ENCODE peak calls at places on chromosome 17, in seven cellular contexts. H is Peyer's patch, C is HCT116, D is IMR-90, F is lower leg skin, X is stomach, Q is heart left ventricle. J is an unnamed sample.
A peak's percentile ranks its signal among the peaks of the same experiment; 100 is the strongest.

GRCh38 chr17:77233635-77234334 is 93.0 kb downstream of the SEC14L1 start:
- DNase-seq in H (no peak), C (no peak), D (peak; percentile 89), F (no peak), X (peak; percentile 55), Q (no peak), J (no peak)

GRCh38 chr17:48011405-48012150 is 26.0 kb downstream of the COPZ2 start:
- DNase-seq in H (peak; percentile 63), C (peak; percentile 35), D (peak; percentile 25), F (no peak), X (peak; percentile 32), Q (no peak), J (peak; percentile 69)

GRCh38 chr17:77506371-77506991 is 365.7 kb downstream of the SEC14L1 start:
- DNase-seq in H (no peak), C (no peak), D (no peak), F (no peak), X (no peak), Q (no peak), J (no peak)

GRCh38 chr17:48374650-48375230 is 55.3 kb downstream of the SKAP1 start:
- DNase-seq in H (no peak), C (peak; percentile 63), D (no peak), F (no peak), X (peak; percentile 43), Q (no peak), J (peak; percentile 56)

GRCh38 chr17:31487648-31488263 is 96.3 kb downstream of the RAB11FIP4 start:
- DNase-seq in H (peak; percentile 98), C (peak; percentile 87), D (peak; percentile 16), F (peak; percentile 95), X (peak; percentile 97), Q (peak; percentile 86), J (peak; percentile 75)

GRCh38 chr17:2847601-2848255 is 51.5 kb downstream of the RAP1GAP2 start:
- DNase-seq in H (no peak), C (no peak), D (no peak), F (no peak), X (no peak), Q (no peak), J (no peak)

GRCh38 chr17:69997332-69997731 is 77.7 kb upstream of the KCNJ16 start:
- DNase-seq in H (no peak), C (no peak), D (peak; percentile 73), F (no peak), X (no peak), Q (no peak), J (no peak)

GRCh38 chr17:27577124-27577761 is 53.7 kb upstream of the LGALS9 start:
- DNase-seq in H (no peak), C (no peak), D (peak; percentile 82), F (no peak), X (no peak), Q (no peak), J (peak; percentile 56)

GRCh38 chr17:60577147-60577925 is 22.7 kb upstream of the PPM1D start:
- DNase-seq in H (no peak), C (no peak), D (peak; percentile 72), F (peak; percentile 52), X (no peak), Q (peak; percentile 49), J (peak; percentile 44)

GRCh38 chr17:13393841-13394710 is 207.7 kb downstream of the HS3ST3A1 start:
- DNase-seq in H (no peak), C (no peak), D (peak; percentile 94), F (no peak), X (no peak), Q (no peak), J (peak; percentile 22)

GRCh38 chr17:9470171-9470570 is 105.4 kb downstream of the STX8 start:
- DNase-seq in H (no peak), C (no peak), D (no peak), F (no peak), X (no peak), Q (no peak), J (peak; percentile 36)

GRCh38 chr17:48542114-48542955 is 2.6 kb downstream of the HOXB2 start:
- DNase-seq in H (no peak), C (no peak), D (peak; percentile 34), F (no peak), X (no peak), Q (no peak), J (no peak)

GRCh38 chr17:45345554-45346254 is 28.9 kb upstream of the MAP3K14 start:
- DNase-seq in H (no peak), C (no peak), D (peak; percentile 88), F (peak; percentile 54), X (no peak), Q (no peak), J (peak; percentile 52)

GRCh38 chr17:42548070-42548837 is 4.5 kb upstream of the HSD17B1 start:
- DNase-seq in H (peak; percentile 93), C (no peak), D (no peak), F (no peak), X (peak; percentile 94), Q (peak; percentile 45), J (no peak)

GRCh38 chr17:61002316-61002736 is 324.7 kb downstream of the BCAS3 start:
- DNase-seq in H (no peak), C (peak; percentile 26), D (peak; percentile 79), F (no peak), X (no peak), Q (no peak), J (peak; percentile 51)

GRCh38 chr17:42027961-42028790 is 8.3 kb downstream of the NKIRAS2 start:
- DNase-seq in H (no peak), C (peak; percentile 39), D (no peak), F (no peak), X (peak; percentile 54), Q (no peak), J (peak; percentile 37)

GRCh38 chr17:48494335-48494734 is 36.5 kb downstream of the HOXB1 start:
- DNase-seq in H (no peak), C (no peak), D (peak; percentile 90), F (no peak), X (no peak), Q (no peak), J (no peak)

GRCh38 chr17:27860971-27861669 is 32.0 kb downstream of the LYRM9 start:
- DNase-seq in H (no peak), C (no peak), D (no peak), F (no peak), X (no peak), Q (no peak), J (no peak)

GRCh38 chr17:2266045-2266864 is 37.3 kb downstream of the SMG6 start:
- DNase-seq in H (peak; percentile 91), C (no peak), D (no peak), F (no peak), X (peak; percentile 36), Q (no peak), J (no peak)

GRCh38 chr17:61247438-61247837 is 152.2 kb upstream of the TBX2 start:
- DNase-seq in H (no peak), C (no peak), D (peak; percentile 82), F (no peak), X (no peak), Q (peak; percentile 25), J (peak; percentile 28)

GRCh38 chr17:69637399-69638165 is 223.1 kb downstream of the MAP2K6 start:
- DNase-seq in H (no peak), C (no peak), D (peak; percentile 81), F (no peak), X (no peak), Q (no peak), J (no peak)

GRCh38 chr17:61204456-61204855 is 195.2 kb upstream of the TBX2 start:
- DNase-seq in H (no peak), C (no peak), D (no peak), F (no peak), X (no peak), Q (no peak), J (no peak)

GRCh38 chr17:41811549-41812175 is at the start of gene P3H4:
- DNase-seq in H (peak; percentile 70), C (peak; percentile 44), D (peak; percentile 80), F (peak; percentile 95), X (peak; percentile 85), Q (peak; percentile 74), J (peak; percentile 80)

GRCh38 chr17:20184977-20185619 is 175.9 kb downstream of the SPECC1 start:
- DNase-seq in H (no peak), C (no peak), D (no peak), F (no peak), X (no peak), Q (no peak), J (peak; percentile 93)

GRCh38 chr17:2937331-2938003 is 125.9 kb downstream of the OR1D5 start:
- DNase-seq in H (no peak), C (no peak), D (peak; percentile 36), F (no peak), X (no peak), Q (no peak), J (no peak)

GRCh38 chr17:82241183-82241925 is 12.5 kb downstream of the SLC16A3 start:
- DNase-seq in H (peak; percentile 50), C (no peak), D (peak; percentile 36), F (peak; percentile 95), X (peak; percentile 69), Q (peak; percentile 82), J (peak; percentile 52)

GRCh38 chr17:42472709-42473521 is 14.2 kb downstream of the ATP6V0A1 start:
- DNase-seq in H (no peak), C (no peak), D (peak; percentile 93), F (no peak), X (no peak), Q (no peak), J (no peak)

GRCh38 chr17:32516940-32517711 is 30.3 kb downstream of the CDK5R1 start:
- DNase-seq in H (no peak), C (no peak), D (no peak), F (no peak), X (no peak), Q (no peak), J (no peak)
- TF ChIP-seq POLR2A in H (no peak), C (no peak), D (no peak), F (no peak), X (no peak), Q (no peak), J (no peak)

DNA sequence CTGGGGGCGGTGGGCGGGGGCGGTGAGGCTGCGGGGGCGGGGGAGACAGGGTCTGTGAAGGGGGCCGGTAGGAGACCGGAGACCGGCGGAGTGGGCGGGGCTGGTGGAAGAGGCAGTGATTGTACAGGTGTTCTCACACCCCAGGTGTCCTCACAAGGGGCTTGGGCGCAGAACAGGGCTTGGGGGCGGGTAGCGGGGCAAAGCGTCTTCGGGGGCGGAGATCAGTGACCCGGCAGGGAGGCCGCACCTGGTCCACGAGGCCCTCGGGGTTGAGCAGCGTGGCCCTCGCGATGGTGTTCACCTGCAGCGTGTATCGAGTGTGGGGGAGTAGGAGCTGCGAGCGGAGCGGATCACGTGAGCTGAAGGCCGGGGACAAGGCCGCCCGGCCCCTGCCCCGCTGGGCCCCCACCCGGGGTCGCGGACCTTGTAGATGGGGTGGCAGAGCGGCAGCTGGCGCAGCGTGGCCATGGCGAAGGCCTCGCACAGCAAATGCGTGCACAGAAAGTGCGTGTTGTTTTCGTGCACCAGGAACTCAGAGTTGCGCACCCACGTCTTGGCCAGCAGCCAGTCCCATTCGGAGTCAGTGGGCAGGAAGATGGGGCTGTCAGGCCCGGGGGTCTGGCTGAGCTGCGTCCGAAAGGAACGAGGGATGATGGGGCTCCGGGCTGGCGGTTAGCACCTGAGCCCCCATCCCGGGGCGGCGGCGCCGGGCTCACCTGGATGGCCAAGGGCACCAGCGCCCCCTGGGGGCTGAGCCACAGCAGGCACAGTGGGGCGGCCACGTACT is 8.5 kb downstream of the ALOXE3 start:
- DNase-seq in H (peak; percentile 85), C (no peak), D (no peak), F (peak; percentile 91), X (peak; percentile 85), Q (peak; percentile 34), J (peak; percentile 29)
- H3K4me3 ChIP-seq in H (peak overlapping the region; percentile 45), C (no peak overlapping the region), D (no peak overlapping the region), F (no peak overlapping the region), X (peak overlapping the region; percentile 53), Q (no peak overlapping the region), J (no peak overlapping the region)

GRCh38 chr17:79109584-79109983 is 35.0 kb downstream of the ENGASE start:
- DNase-seq in H (no peak), C (no peak), D (no peak), F (no peak), X (no peak), Q (no peak), J (no peak)
- TF ChIP-seq POLR2A in H (no peak), C (no peak), D (no peak), F (no peak), X (no peak), Q (no peak), J (no peak)

GRCh38 chr17:50312311-50312710 is 33.6 kb upstream of the XYLT2 start:
- DNase-seq in H (no peak), C (no peak), D (peak; percentile 34), F (no peak), X (peak; percentile 76), Q (no peak), J (no peak)
- H3K4me3 ChIP-seq in H (no peak overlapping the region), C (no peak overlapping the region), D (no peak overlapping the region), F (no peak overlapping the region), X (no peak overlapping the region), Q (no peak overlapping the region), J (no peak overlapping the region)

J was measured in NB4.